ENCODE peak calls at places on chromosomes 5 and 9, in six cellular contexts. I is IMR-90, Z is cardiac muscle cell, A is esophagus muscularis mucosa, V is uterus, N is heart right ventricle. K is an unnamed sample.

GRCh38 chr5:51226420-51226735 is 156.9 kb upstream of the ISL1 start:
- DNase-seq in I (no peak), Z (peak), A (no peak), V (no peak), N (no peak), K (peak)

GRCh38 chr9:6779417-6780241 is 21.9 kb downstream of the KDM4C start:
- DNase-seq in I (peak), Z (peak), A (no peak), V (no peak), N (no peak), K (no peak)

GRCh38 chr5:137761020-137761516 is 6.9 kb upstream of the HNRNPA0 start:
- DNase-seq in I (no peak), Z (no peak), A (no peak), V (no peak), N (no peak), K (no peak)

GRCh38 chr5:172361566-172362238 is 78.1 kb upstream of the UBTD2 start:
- DNase-seq in I (peak), Z (no peak), A (no peak), V (no peak), N (no peak), K (no peak)

GRCh38 chr5:132099073-132099748 is 25.6 kb downstream of the CSF2 start:
- DNase-seq in I (no peak), Z (no peak), A (no peak), V (no peak), N (no peak), K (no peak)

GRCh38 chr5:191036-191948 is at the start of gene LRRC14B:
- DNase-seq in I (no peak), Z (peak), A (no peak), V (no peak), N (peak), K (no peak)

GRCh38 chr5:81908771-81909170 is 63.1 kb upstream of the ATG10 start:
- DNase-seq in I (no peak), Z (no peak), A (no peak), V (no peak), N (no peak), K (no peak)

GRCh38 chr5:76547242-76547890 is 75.8 kb downstream of the F2RL2 start:
- DNase-seq in I (no peak), Z (no peak), A (no peak), V (no peak), N (no peak), K (no peak)

GRCh38 chr9:21933865-21934264 is 60.3 kb downstream of the CDKN2A start:
- DNase-seq in I (peak), Z (no peak), A (no peak), V (no peak), N (no peak), K (no peak)

GRCh38 chr5:101260857-101261256 is 357.8 kb upstream of the ST8SIA4 start:
- DNase-seq in I (no peak), Z (no peak), A (no peak), V (no peak), N (no peak), K (no peak)

GRCh38 chr5:71693828-71694427 is 25.1 kb upstream of the CARTPT start:
- DNase-seq in I (no peak), Z (peak), A (no peak), V (no peak), N (no peak), K (no peak)

GRCh38 chr5:81825237-81825636 is 74.3 kb upstream of the SSBP2 start:
- DNase-seq in I (peak), Z (peak), A (no peak), V (peak), N (peak), K (no peak)

GRCh38 chr9:124794902-124795491 is 18.1 kb downstream of the OLFML2A start:
- DNase-seq in I (no peak), Z (peak), A (no peak), V (no peak), N (no peak), K (no peak)

GRCh38 chr5:56522972-56523371 is 289.8 kb upstream of the ANKRD55 start:
- DNase-seq in I (peak), Z (no peak), A (no peak), V (peak), N (peak), K (no peak)

GRCh38 chr5:123515904-123516303 is 3.9 kb downstream of the CSNK1G3 start:
- DNase-seq in I (no peak), Z (no peak), A (no peak), V (no peak), N (no peak), K (no peak)

GRCh38 chr5:115815693-115816225 is 700 bp downstream of the CDO1 start:
- DNase-seq in I (no peak), Z (peak), A (no peak), V (no peak), N (peak), K (peak)

GRCh38 chr5:10288600-10289213 is 19.0 kb downstream of the CMBL start:
- DNase-seq in I (no peak), Z (peak), A (no peak), V (no peak), N (peak), K (peak)

GRCh38 chr9:38041564-38042267 is 27.3 kb downstream of the SHB start:
- DNase-seq in I (no peak), Z (no peak), A (no peak), V (no peak), N (no peak), K (no peak)

GRCh38 chr5:62059960-62060359 is 246.0 kb upstream of the KIF2A start:
- DNase-seq in I (no peak), Z (no peak), A (no peak), V (no peak), N (no peak), K (no peak)

GRCh38 chr5:107968998-107969397 is 298.3 kb upstream of the EFNA5 start:
- DNase-seq in I (peak), Z (peak), A (no peak), V (no peak), N (no peak), K (no peak)

DNA sequence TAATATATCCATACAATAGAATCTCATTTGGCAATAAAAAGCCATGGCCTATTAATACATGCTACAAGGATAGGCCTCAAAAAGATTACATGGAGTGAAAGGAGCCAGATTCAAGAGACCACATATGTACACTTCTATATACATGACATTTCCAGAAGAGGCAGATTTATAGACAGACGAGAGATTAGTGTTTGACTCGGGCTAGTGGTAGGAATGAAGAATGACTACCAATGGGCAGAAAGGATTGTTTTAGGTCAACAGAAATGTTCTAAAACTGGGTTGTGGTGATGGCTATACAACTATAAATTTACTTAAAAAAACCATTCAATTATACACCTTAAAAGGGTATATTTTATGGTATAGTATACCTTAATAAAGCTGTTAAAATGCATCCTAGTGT is 41.9 kb downstream of the SETX start:
- DNase-seq in I (no peak), Z (no peak), A (no peak), V (no peak), N (no peak), K (no peak)
- TF ChIP-seq CTCF in I (peak), Z (peak), A (no peak), V (no peak), N (no peak), K (peak)

GRCh38 chr5:168992687-168993086 is 308.3 kb downstream of the SLIT3 start:
- DNase-seq in I (no peak), Z (peak), A (no peak), V (no peak), N (no peak), K (no peak)
- TF ChIP-seq CTCF in I (no peak), Z (peak), A (no peak), V (no peak), N (no peak), K (peak)

GRCh38 chr9:133427658-133428348 is 5.6 kb downstream of the ADAMTS13 start:
- DNase-seq in I (no peak), Z (no peak), A (no peak), V (no peak), N (no peak), K (no peak)

GRCh38 chr9:133429216-133429613 is 7.0 kb downstream of the ADAMTS13 start:
- DNase-seq in I (no peak), Z (no peak), A (no peak), V (no peak), N (no peak), K (no peak)

GRCh38 chr9:133429641-133430161 is 7.5 kb downstream of the ADAMTS13 start:
- DNase-seq in I (peak), Z (peak), A (no peak), V (no peak), N (peak), K (peak)

GRCh38 chr9:133430244-133430643 is 8.1 kb downstream of the ADAMTS13 start:
- DNase-seq in I (no peak), Z (no peak), A (no peak), V (no peak), N (no peak), K (no peak)

GRCh38 chr9:133428579-133429215 is 6.5 kb downstream of the ADAMTS13 start:
- DNase-seq in I (no peak), Z (peak), A (no peak), V (no peak), N (no peak), K (no peak)
- TF ChIP-seq CTCF in I (no peak), Z (no peak), A (no peak), V (no peak), N (no peak), K (no peak)

DNA sequence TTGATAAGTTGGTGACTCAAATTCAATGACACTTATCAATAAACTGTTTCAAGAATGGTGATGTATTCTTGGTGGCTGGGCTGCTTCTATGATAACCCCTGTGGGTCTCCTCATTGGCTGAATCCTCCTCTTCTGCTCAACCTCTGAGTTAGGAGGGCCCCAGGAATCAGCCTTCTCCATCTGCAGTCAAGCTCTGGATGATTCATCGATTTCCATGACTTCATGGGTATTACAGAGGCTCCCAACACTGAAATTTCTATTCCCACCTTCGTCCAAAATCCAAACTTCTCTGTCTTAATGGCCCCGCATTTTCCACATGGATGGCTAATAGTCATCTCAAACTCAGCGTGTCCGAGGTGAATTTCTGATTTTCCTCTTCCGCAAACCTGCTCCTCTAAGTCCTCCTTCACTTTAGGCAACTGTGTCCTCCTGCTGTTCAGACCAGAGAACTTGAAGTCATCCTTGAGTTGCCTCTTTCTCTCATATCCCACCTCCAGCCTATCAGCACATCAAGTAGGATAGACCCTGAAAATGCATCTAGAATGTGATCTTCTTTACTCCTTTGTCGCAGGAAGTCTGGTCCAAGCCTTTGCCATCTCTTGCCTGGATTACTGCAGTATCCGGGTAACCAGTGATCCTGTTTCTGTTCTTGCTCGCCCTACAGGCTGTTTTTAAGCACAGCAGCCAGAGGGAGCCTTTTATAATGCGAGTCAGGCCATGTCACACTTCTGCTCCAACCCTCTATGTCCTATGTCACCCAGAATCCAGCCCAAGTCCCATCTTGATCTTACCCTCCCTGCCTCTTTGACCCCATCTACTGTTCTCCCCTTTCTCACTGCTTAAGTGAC is 41.4 kb upstream of the IL7R start:
- DNase-seq in I (no peak), Z (peak), A (no peak), V (no peak), N (no peak), K (no peak)
- TF ChIP-seq CTCF in I (peak), Z (peak), A (no peak), V (no peak), N (no peak), K (no peak)

GRCh38 chr5:157323107-157323706 is 57.3 kb downstream of the CYFIP2 start:
- DNase-seq in I (no peak), Z (no peak), A (no peak), V (no peak), N (no peak), K (no peak)
- TF ChIP-seq CTCF in I (peak), Z (peak), A (no peak), V (no peak), N (no peak), K (no peak)

GRCh38 chr5:91101777-91102379 is 281.2 kb downstream of the ARRDC3 start:
- DNase-seq in I (peak), Z (peak), A (no peak), V (peak), N (peak), K (peak)
- TF ChIP-seq CTCF in I (peak), Z (peak), A (peak), V (peak), N (peak), K (peak)

DNA sequence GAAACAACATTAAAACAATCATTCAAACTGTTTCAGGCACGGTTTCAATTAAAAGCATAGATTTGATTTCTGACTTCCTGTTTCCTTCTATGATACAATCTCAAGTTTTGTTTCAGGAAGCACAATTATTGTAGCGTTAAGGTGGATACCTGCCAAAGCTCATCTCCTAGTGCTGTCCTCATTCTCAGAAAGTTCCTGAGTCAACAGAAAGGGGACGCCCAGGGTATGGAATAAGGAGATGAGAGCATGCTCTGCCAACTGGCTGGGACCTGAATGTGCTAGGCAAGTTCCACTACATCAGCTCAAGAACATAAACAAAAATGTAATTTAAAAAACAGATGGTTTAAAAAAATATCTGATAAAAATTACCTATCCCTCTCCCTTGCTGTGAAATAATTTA is 2.1 kb upstream of the TRIM14 start:
- DNase-seq in I (no peak), Z (no peak), A (no peak), V (peak), N (no peak), K (no peak)
- TF ChIP-seq CTCF in I (no peak), Z (no peak), A (no peak), V (no peak), N (no peak), K (no peak)

GRCh38 chr5:43313035-43313853 is at the start of gene HMGCS1:
- DNase-seq in I (peak), Z (peak), A (peak), V (peak), N (peak), K (peak)
- TF ChIP-seq CTCF in I (peak), Z (no peak), A (no peak), V (no peak), N (no peak), K (no peak)

GRCh38 chr5:150653145-150653761 is 7.8 kb upstream of the MYOZ3 start:
- DNase-seq in I (peak), Z (no peak), A (no peak), V (no peak), N (no peak), K (no peak)
- TF ChIP-seq CTCF in I (peak), Z (peak), A (no peak), V (no peak), N (no peak), K (no peak)

K was measured in mesothelial cell of epicardium.